ENCODE peak calls at places on chromosome 7, in seven cellular contexts. One of them, this sample, is unnamed.

GRCh38 chr7:5665106-5666025 is 116.1 kb downstream of the RNF216 start:
- DNase-seq in PC-3: peak
- DNase-seq in K562: peak
- DNase-seq in HCT116: peak
- DNase-seq in fibroblast of lung: peak
- DNase-seq in neural progenitor cell: peak
- DNase-seq in SK-N-MC: peak
- DNase-seq in this sample: peak

GRCh38 chr7:2004841-2005351 is 227.8 kb downstream of the MAD1L1 start:
- DNase-seq in PC-3: no peak
- DNase-seq in K562: no peak
- DNase-seq in HCT116: no peak
- DNase-seq in fibroblast of lung: no peak
- DNase-seq in neural progenitor cell: no peak
- DNase-seq in SK-N-MC: no peak
- DNase-seq in this sample: no peak

GRCh38 chr7:150405584-150406310 is 26.6 kb downstream of the ZNF775 start:
- DNase-seq in PC-3: no peak
- DNase-seq in K562: no peak
- DNase-seq in HCT116: no peak
- DNase-seq in fibroblast of lung: no peak
- DNase-seq in neural progenitor cell: peak
- DNase-seq in SK-N-MC: no peak
- DNase-seq in this sample: peak

GRCh38 chr7:133081119-133081604 is 728 bp downstream of the CHCHD3 start:
- DNase-seq in PC-3: peak
- DNase-seq in K562: peak
- DNase-seq in HCT116: no peak
- DNase-seq in fibroblast of lung: no peak
- DNase-seq in neural progenitor cell: peak
- DNase-seq in SK-N-MC: no peak
- DNase-seq in this sample: no peak

GRCh38 chr7:123051916-123052315 is 56.4 kb upstream of the TAS2R16 start:
- DNase-seq in PC-3: no peak
- DNase-seq in K562: no peak
- DNase-seq in HCT116: no peak
- DNase-seq in fibroblast of lung: no peak
- DNase-seq in neural progenitor cell: no peak
- DNase-seq in SK-N-MC: no peak
- DNase-seq in this sample: peak

GRCh38 chr7:105487559-105488218 is 34.4 kb downstream of the PUS7 start:
- DNase-seq in PC-3: peak
- DNase-seq in K562: peak
- DNase-seq in HCT116: no peak
- DNase-seq in fibroblast of lung: peak
- DNase-seq in neural progenitor cell: peak
- DNase-seq in SK-N-MC: no peak
- DNase-seq in this sample: peak

GRCh38 chr7:151249034-151249731 is 689 bp upstream of the SMARCD3 start:
- DNase-seq in PC-3: peak
- DNase-seq in K562: peak
- DNase-seq in HCT116: no peak
- DNase-seq in fibroblast of lung: peak
- DNase-seq in neural progenitor cell: peak
- DNase-seq in SK-N-MC: no peak
- DNase-seq in this sample: peak

GRCh38 chr7:84677386-84677785 is 482.8 kb upstream of the SEMA3A start:
- DNase-seq in PC-3: no peak
- DNase-seq in K562: no peak
- DNase-seq in HCT116: no peak
- DNase-seq in fibroblast of lung: peak
- DNase-seq in neural progenitor cell: no peak
- DNase-seq in SK-N-MC: no peak
- DNase-seq in this sample: no peak

GRCh38 chr7:5523052-5523711 is 99.5 kb upstream of the TNRC18 start:
- DNase-seq in PC-3: peak
- DNase-seq in K562: no peak
- DNase-seq in HCT116: no peak
- DNase-seq in fibroblast of lung: peak
- DNase-seq in neural progenitor cell: peak
- DNase-seq in SK-N-MC: no peak
- DNase-seq in this sample: no peak

GRCh38 chr7:43038229-43038628 is 74.2 kb upstream of the HECW1 start:
- DNase-seq in PC-3: peak
- DNase-seq in K562: no peak
- DNase-seq in HCT116: no peak
- DNase-seq in fibroblast of lung: peak
- DNase-seq in neural progenitor cell: no peak
- DNase-seq in SK-N-MC: no peak
- DNase-seq in this sample: peak

GRCh38 chr7:139902436-139903102 is 73.5 kb downstream of the TBXAS1 start:
- DNase-seq in PC-3: no peak
- DNase-seq in K562: no peak
- DNase-seq in HCT116: no peak
- DNase-seq in fibroblast of lung: peak
- DNase-seq in neural progenitor cell: no peak
- DNase-seq in SK-N-MC: no peak
- DNase-seq in this sample: no peak

GRCh38 chr7:158175779-158176178 is 411.8 kb downstream of the PTPRN2 start:
- DNase-seq in PC-3: no peak
- DNase-seq in K562: no peak
- DNase-seq in HCT116: no peak
- DNase-seq in fibroblast of lung: no peak
- DNase-seq in neural progenitor cell: no peak
- DNase-seq in SK-N-MC: no peak
- DNase-seq in this sample: no peak

GRCh38 chr7:4233146-4233545 is 448.9 kb upstream of the FOXK1 start:
- DNase-seq in PC-3: no peak
- DNase-seq in K562: no peak
- DNase-seq in HCT116: no peak
- DNase-seq in fibroblast of lung: no peak
- DNase-seq in neural progenitor cell: no peak
- DNase-seq in SK-N-MC: no peak
- DNase-seq in this sample: no peak
- H3K9ac ChIP-seq in PC-3: no peak
- H3K9ac ChIP-seq in K562: no peak
- H3K9ac ChIP-seq in HCT116: no peak
- H3K9ac ChIP-seq in fibroblast of lung: no peak
- H3K9ac ChIP-seq in neural progenitor cell: no peak
- H3K9ac ChIP-seq in SK-N-MC: no peak
- H3K9ac ChIP-seq in this sample: no peak

GRCh38 chr7:155490697-155491628 is 33.0 kb downstream of the EN2 start:
- DNase-seq in PC-3: no peak
- DNase-seq in K562: no peak
- DNase-seq in HCT116: no peak
- DNase-seq in fibroblast of lung: no peak
- DNase-seq in neural progenitor cell: peak
- DNase-seq in SK-N-MC: no peak
- DNase-seq in this sample: no peak
- TF ChIP-seq EZH2 in PC-3: no peak
- TF ChIP-seq EZH2 in K562: no peak
- TF ChIP-seq EZH2 in HCT116: no peak
- TF ChIP-seq EZH2 in fibroblast of lung: no peak
- TF ChIP-seq EZH2 in neural progenitor cell: no peak
- TF ChIP-seq EZH2 in SK-N-MC: no peak
- TF ChIP-seq EZH2 in this sample: no peak

DNA sequence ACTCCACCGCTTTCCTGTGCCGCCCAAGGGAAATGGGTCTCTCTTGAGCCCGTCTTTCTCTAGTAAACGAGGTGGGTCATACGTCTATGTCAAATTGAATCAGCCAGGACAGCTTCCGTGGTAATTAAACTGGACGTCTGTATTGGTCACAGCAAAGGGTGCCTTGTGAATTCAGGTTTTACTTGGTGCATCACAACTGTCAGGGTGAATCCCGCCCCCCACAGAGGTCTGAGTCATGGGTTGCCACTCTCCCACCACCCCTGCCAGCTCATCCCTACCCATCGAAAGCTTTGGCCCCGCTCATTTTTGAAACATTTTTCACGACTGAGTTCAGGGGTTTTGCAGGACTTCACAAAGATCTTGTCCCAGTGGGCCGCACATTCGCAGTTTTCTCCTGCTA is 8.0 kb upstream of the SP8 start:
- DNase-seq in PC-3: no peak
- DNase-seq in K562: no peak
- DNase-seq in HCT116: no peak
- DNase-seq in fibroblast of lung: no peak
- DNase-seq in neural progenitor cell: peak
- DNase-seq in SK-N-MC: no peak
- DNase-seq in this sample: no peak
- H3K4me3 ChIP-seq in PC-3: no peak
- H3K4me3 ChIP-seq in K562: no peak
- H3K4me3 ChIP-seq in HCT116: no peak
- H3K4me3 ChIP-seq in fibroblast of lung: no peak
- H3K4me3 ChIP-seq in neural progenitor cell: peak
- H3K4me3 ChIP-seq in SK-N-MC: no peak
- H3K4me3 ChIP-seq in this sample: no peak

DNA sequence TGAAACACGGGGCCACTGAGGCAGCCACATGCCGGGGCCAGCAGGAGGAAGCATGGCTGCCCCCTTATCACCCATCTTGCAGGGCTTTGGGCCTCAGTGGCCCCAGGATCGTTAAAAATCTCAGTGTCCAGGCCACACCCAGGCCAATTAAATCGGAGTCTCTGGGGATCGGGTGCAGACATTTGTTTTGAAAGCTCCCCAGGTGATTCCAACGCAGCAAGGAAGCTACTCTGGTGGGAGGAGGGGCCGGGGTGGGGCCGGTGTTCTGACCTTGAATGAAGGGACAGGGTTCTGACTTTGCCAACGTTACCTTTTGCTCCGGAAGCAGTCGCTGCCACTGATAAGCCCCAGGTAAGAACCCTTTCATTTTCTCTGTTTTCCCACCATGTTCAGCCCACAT is 412.3 kb upstream of the FOXK1 start:
- DNase-seq in PC-3: no peak
- DNase-seq in K562: no peak
- DNase-seq in HCT116: no peak
- DNase-seq in fibroblast of lung: no peak
- DNase-seq in neural progenitor cell: no peak
- DNase-seq in SK-N-MC: no peak
- DNase-seq in this sample: no peak
- H3K9ac ChIP-seq in PC-3: no peak
- H3K9ac ChIP-seq in K562: no peak
- H3K9ac ChIP-seq in HCT116: no peak
- H3K9ac ChIP-seq in fibroblast of lung: no peak
- H3K9ac ChIP-seq in neural progenitor cell: no peak
- H3K9ac ChIP-seq in SK-N-MC: no peak
- H3K9ac ChIP-seq in this sample: no peak

GRCh38 chr7:36611703-36612102 is 112.6 kb downstream of the AOAH start:
- DNase-seq in PC-3: no peak
- DNase-seq in K562: no peak
- DNase-seq in HCT116: no peak
- DNase-seq in fibroblast of lung: no peak
- DNase-seq in neural progenitor cell: no peak
- DNase-seq in SK-N-MC: no peak
- DNase-seq in this sample: no peak
- TF ChIP-seq EZH2 in PC-3: no peak
- TF ChIP-seq EZH2 in K562: no peak
- TF ChIP-seq EZH2 in HCT116: no peak
- TF ChIP-seq EZH2 in fibroblast of lung: no peak
- TF ChIP-seq EZH2 in neural progenitor cell: no peak
- TF ChIP-seq EZH2 in SK-N-MC: no peak
- TF ChIP-seq EZH2 in this sample: no peak

GRCh38 chr7:155647302-155647701 is 2.8 kb downstream of the RBM33 start:
- DNase-seq in PC-3: no peak
- DNase-seq in K562: no peak
- DNase-seq in HCT116: no peak
- DNase-seq in fibroblast of lung: no peak
- DNase-seq in neural progenitor cell: no peak
- DNase-seq in SK-N-MC: no peak
- DNase-seq in this sample: no peak

GRCh38 chr7:155644971-155645509 is 579 bp downstream of the RBM33 start:
- DNase-seq in PC-3: peak
- DNase-seq in K562: peak
- DNase-seq in HCT116: no peak
- DNase-seq in fibroblast of lung: peak
- DNase-seq in neural progenitor cell: peak
- DNase-seq in SK-N-MC: no peak
- DNase-seq in this sample: peak

GRCh38 chr7:155645652-155646051 is 1.2 kb downstream of the RBM33 start:
- DNase-seq in PC-3: no peak
- DNase-seq in K562: no peak
- DNase-seq in HCT116: no peak
- DNase-seq in fibroblast of lung: no peak
- DNase-seq in neural progenitor cell: no peak
- DNase-seq in SK-N-MC: no peak
- DNase-seq in this sample: no peak

GRCh38 chr7:155647734-155648133 is 3.3 kb downstream of the RBM33 start:
- DNase-seq in PC-3: no peak
- DNase-seq in K562: no peak
- DNase-seq in HCT116: no peak
- DNase-seq in fibroblast of lung: no peak
- DNase-seq in neural progenitor cell: no peak
- DNase-seq in SK-N-MC: no peak
- DNase-seq in this sample: no peak

DNA sequence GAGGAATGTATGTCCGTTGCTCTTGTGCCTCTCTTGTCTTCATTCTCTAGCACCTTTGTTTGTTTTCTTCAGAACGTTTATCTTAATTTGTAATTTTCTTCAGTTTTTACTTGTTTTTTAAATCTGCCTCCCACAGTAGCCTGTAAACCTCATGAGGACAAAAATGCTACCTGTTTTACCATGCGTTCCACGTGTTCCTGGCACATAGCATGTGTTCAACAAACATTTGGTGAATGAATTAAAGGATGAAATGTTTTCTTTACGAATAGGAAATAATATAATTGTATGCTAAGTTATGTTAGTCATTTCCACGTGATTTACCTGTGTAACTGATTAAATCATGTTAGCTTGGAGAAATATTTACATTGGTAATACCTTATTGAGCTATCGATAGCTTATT is 2.2 kb downstream of the RBM33 start:
- DNase-seq in PC-3: no peak
- DNase-seq in K562: no peak
- DNase-seq in HCT116: no peak
- DNase-seq in fibroblast of lung: no peak
- DNase-seq in neural progenitor cell: no peak
- DNase-seq in SK-N-MC: no peak
- DNase-seq in this sample: no peak
- H3K4me3 ChIP-seq in PC-3: peak
- H3K4me3 ChIP-seq in K562: peak
- H3K4me3 ChIP-seq in HCT116: no peak
- H3K4me3 ChIP-seq in fibroblast of lung: peak
- H3K4me3 ChIP-seq in neural progenitor cell: peak
- H3K4me3 ChIP-seq in SK-N-MC: peak
- H3K4me3 ChIP-seq in this sample: peak